ENCODE peak calls at places on chromosomes 16 and 17, in four cellular contexts. V, T, M and B are unnamed samples.
A peak's percentile ranks its signal among the peaks of the same experiment; 100 is the strongest.

GRCh38 chr16:89711601-89712475 is 8.9 kb downstream of the VPS9D1 start:
- DNase-seq in V (peak; percentile 99), T (no peak), M (peak; percentile 73), B (no peak)

GRCh38 chr16:49556252-49557069 is 182.9 kb downstream of the C16orf78 start:
- DNase-seq in V (peak; percentile 26), T (peak; percentile 44), M (peak; percentile 4), B (no peak)

GRCh38 chr16:73183678-73184092 is 135.8 kb upstream of the ZFHX3 start:
- DNase-seq in V (no peak), T (no peak), M (no peak), B (no peak)

GRCh38 chr16:3171855-3172593 is 16.0 kb upstream of the OR1F1 start:
- DNase-seq in V (peak; percentile 69), T (peak; percentile 67), M (no peak), B (no peak)

GRCh38 chr17:70029019-70029767 is 45.8 kb upstream of the KCNJ16 start:
- DNase-seq in V (no peak), T (no peak), M (no peak), B (no peak)

GRCh38 chr17:7354262-7354781 is 634 bp upstream of the TMEM95 start:
- DNase-seq in V (no peak), T (no peak), M (no peak), B (no peak)

GRCh38 chr16:55273356-55273755 is 50.6 kb upstream of the IRX6 start:
- DNase-seq in V (no peak), T (no peak), M (no peak), B (no peak)

GRCh38 chr17:80872999-80873951 is 118.4 kb upstream of the CHMP6 start:
- DNase-seq in V (no peak), T (no peak), M (no peak), B (no peak)

GRCh38 chr16:3113765-3114479 is 1.5 kb downstream of the ZNF205 start:
- DNase-seq in V (peak; percentile 57), T (no peak), M (no peak), B (no peak)

GRCh38 chr17:4725646-4726300 is 5.5 kb upstream of the MED11 start:
- DNase-seq in V (no peak), T (no peak), M (no peak), B (no peak)

GRCh38 chr16:3112058-3112880 is at the start of gene ZNF205:
- DNase-seq in V (peak; percentile 84), T (peak; percentile 70), M (no peak), B (no peak)

GRCh38 chr17:2215616-2216364 is 87.8 kb downstream of the SMG6 start:
- DNase-seq in V (no peak), T (no peak), M (no peak), B (no peak)

GRCh38 chr17:13597723-13598347 is 3.9 kb downstream of the HS3ST3A1 start:
- DNase-seq in V (peak; percentile 25), T (peak; percentile 45), M (peak; percentile 27), B (no peak)

GRCh38 chr17:50686494-50687199 is 21.1 kb downstream of the ANKRD40 start:
- DNase-seq in V (no peak), T (peak; percentile 98), M (peak; percentile 92), B (no peak)

GRCh38 chr17:20154601-20155000 is 145.4 kb downstream of the SPECC1 start:
- DNase-seq in V (no peak), T (no peak), M (no peak), B (no peak)

GRCh38 chr17:29622337-29623282 is at the start of gene CORO6:
- DNase-seq in V (peak; percentile 89), T (no peak), M (no peak), B (no peak)

GRCh38 chr16:56930516-56931252 is 1.3 kb upstream of the HERPUD1 start:
- DNase-seq in V (no peak), T (no peak), M (no peak), B (no peak)

GRCh38 chr17:3635474-3636153 is 436 bp downstream of the SHPK start:
- DNase-seq in V (no peak), T (peak; percentile 77), M (no peak), B (no peak)

GRCh38 chr16:87575027-87575804 is 27.1 kb upstream of the JPH3 start:
- DNase-seq in V (peak; percentile 62), T (no peak), M (no peak), B (no peak)

GRCh38 chr16:60681014-60681413 is 1355.2 kb downstream of the CDH8 start:
- DNase-seq in V (no peak), T (no peak), M (no peak), B (no peak)

GRCh38 chr17:28488884-28489276 is 15.4 kb downstream of the SLC13A2 start:
- DNase-seq in V (no peak), T (peak; percentile 43), M (no peak), B (no peak)

GRCh38 chr16:25635449-25635848 is 56.3 kb upstream of the HS3ST4 start:
- DNase-seq in V (no peak), T (no peak), M (no peak), B (no peak)

GRCh38 chr16:72620348-72620747 is 427.6 kb downstream of the ZFHX3 start:
- DNase-seq in V (no peak), T (no peak), M (no peak), B (no peak)

GRCh38 chr17:79303641-79304205 is 229.1 kb downstream of the ENGASE start:
- DNase-seq in V (no peak), T (no peak), M (no peak), B (no peak)

GRCh38 chr16:87350681-87351319 is 32.8 kb downstream of the FBXO31 start:
- DNase-seq in V (no peak), T (no peak), M (no peak), B (no peak)

GRCh38 chr17:7629939-7630571 is at the start of gene SHBG:
- DNase-seq in V (no peak), T (no peak), M (no peak), B (no peak)

GRCh38 chr16:48335961-48336360 is 49.3 kb downstream of the SIAH1 start:
- DNase-seq in V (no peak), T (no peak), M (no peak), B (no peak)

GRCh38 chr16:70703041-70703834 is 17.4 kb upstream of the MTSS2 start:
- DNase-seq in V (peak; percentile 50), T (peak; percentile 79), M (no peak), B (no peak)

GRCh38 chr17:10803350-10803749 is 549 bp downstream of the TMEM238L start:
- DNase-seq in V (no peak), T (no peak), M (no peak), B (no peak)

GRCh38 chr16:30121741-30122620 is 1.0 kb downstream of the MAPK3 start:
- DNase-seq in V (no peak), T (no peak), M (no peak), B (no peak)

GRCh38 chr16:13186813-13187212 is 285.4 kb downstream of the SHISA9 start:
- DNase-seq in V (no peak), T (peak; percentile 31), M (no peak), B (no peak)

GRCh38 chr17:58112970-58113631 is 29.9 kb downstream of the DYNLL2 start:
- DNase-seq in V (peak; percentile 63), T (peak; percentile 70), M (peak; percentile 79), B (peak; percentile 37)

GRCh38 chr16:89037261-89038152 is 56.1 kb upstream of the ACSF3 start:
- DNase-seq in V (peak; percentile 76), T (no peak), M (no peak), B (no peak)

GRCh38 chr16:51012396-51012795 is 138.7 kb downstream of the SALL1 start:
- DNase-seq in V (no peak), T (peak; percentile 43), M (no peak), B (no peak)

GRCh38 chr16:81442220-81442908 is 2.2 kb upstream of the CMIP start:
- DNase-seq in V (no peak), T (no peak), M (no peak), B (no peak)

GRCh38 chr17:75288784-75289121 is 480 bp downstream of the SLC25A19 start:
- DNase-seq in V (peak; percentile 55), T (peak; percentile 69), M (no peak), B (no peak)

GRCh38 chr17:43790311-43790940 is 10.2 kb downstream of the CFAP97D1 start:
- DNase-seq in V (no peak), T (peak; percentile 26), M (no peak), B (no peak)

GRCh38 chr17:43789482-43789881 is 9.2 kb downstream of the CFAP97D1 start:
- DNase-seq in V (no peak), T (no peak), M (no peak), B (no peak)

GRCh38 chr17:43787728-43788127 is 7.5 kb downstream of the CFAP97D1 start:
- DNase-seq in V (no peak), T (no peak), M (no peak), B (no peak)

DNA sequence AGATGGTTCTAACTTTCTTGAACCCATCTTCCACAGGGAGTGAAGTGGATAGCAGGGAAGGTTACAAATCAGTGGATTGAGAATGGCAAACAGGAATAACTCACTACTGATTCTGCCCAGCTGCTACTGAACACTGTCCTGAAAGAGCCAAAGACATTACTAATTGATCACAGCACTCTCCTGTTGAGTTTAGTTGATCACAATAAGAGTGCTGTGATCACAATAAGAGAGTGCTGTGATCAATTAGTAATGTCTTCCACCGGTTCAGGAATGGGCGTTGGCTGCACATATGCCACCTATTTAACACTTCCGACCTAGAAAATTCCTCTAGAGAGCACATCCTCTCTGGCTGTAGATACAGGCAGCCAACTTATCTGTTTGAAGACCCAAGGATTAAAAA is 11.4 kb downstream of the CFAP97D1 start:
- DNase-seq in V (peak; percentile 57), T (peak; percentile 66), M (peak; percentile 82), B (no peak)
- TF ChIP-seq ZBTB33 in V (no peak), T (no peak), M (peak; percentile 33), B (no peak)

GRCh38 chr17:17186051-17186450 is 20.1 kb downstream of the PLD6 start:
- DNase-seq in V (no peak), T (no peak), M (no peak), B (no peak)
- TF ChIP-seq ZBTB33 in V (no peak), T (no peak), M (no peak), B (no peak)

DNA sequence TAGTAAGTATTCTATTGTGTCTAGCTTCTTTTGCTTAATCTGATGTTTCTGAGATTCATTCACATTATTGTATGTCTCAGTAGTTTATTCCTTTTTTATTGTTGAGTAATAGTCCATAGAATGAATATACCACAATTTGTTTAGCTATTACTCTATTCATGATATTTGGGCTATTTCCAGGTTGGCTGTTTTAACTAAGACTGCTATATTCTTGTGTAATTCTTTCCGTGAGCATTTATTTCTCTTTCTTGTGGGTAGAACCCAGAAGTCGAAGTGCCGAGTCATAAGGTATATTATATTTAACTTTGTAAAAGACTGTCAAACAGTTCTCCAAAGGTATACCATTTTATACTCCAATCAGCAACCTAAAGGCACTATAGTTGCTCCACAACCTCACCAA is 160.8 kb downstream of the ANKFN1 start:
- DNase-seq in V (no peak), T (no peak), M (no peak), B (no peak)
- TF ChIP-seq ZBTB33 in V (no peak), T (no peak), M (no peak), B (no peak)

DNA sequence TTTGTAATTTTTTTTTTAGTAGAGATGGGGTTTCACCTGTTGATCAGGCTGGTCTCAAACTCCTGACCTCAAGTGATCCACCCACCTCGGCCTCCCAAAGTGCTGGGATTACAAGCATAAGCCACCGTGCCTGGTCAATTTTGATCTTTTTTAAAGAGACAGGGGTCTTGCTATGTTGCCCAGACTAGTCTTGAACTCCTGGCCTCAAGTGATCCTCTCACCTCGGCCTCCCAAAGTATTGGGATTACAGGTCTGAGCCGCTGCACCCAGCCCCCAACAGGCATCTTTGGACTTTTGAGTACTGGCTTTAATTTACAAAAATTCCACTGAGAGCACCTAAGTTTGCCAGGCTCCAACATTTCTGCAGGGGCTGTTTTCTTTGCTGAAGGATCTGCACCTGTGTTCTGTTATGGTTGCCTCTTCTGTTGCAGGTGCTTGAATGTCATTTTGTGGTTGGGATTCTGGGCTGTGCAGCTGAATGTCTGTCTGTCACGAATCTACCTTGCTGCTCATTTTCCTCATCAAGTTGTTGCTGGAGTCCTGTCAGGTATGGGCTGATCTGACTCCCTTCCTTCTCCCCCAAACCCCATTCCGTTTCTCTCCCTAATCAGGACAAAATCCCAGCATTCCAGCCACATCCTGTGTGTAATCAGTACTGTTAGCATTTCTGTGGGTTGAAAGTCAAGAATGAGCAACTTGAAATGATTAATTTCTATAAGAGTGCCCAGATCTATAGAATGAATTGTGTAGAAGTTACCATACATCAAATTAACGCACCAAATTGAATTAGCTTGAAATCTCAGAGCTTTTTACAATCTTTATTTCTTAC is 8.5 kb downstream of the G6PC1 start:
- DNase-seq in V (no peak), T (no peak), M (no peak), B (no peak)
- TF ChIP-seq ZBTB33 in V (no peak), T (no peak), M (no peak), B (no peak)